ENCODE peak calls at places on chromosomes 16 and 17, in five cellular contexts. U is neural progenitor cell; B is CD8-positive, alpha-beta T cell; F is breast epithelium; D is tibial artery. E is an unnamed sample.
A peak's percentile ranks its signal among the peaks of the same experiment; 100 is the strongest.

GRCh38 chr16:77491091-77491490 is 56.3 kb upstream of the ADAMTS18 start:
- DNase-seq in B (no peak), F (no peak), U (no peak), D (no peak), E (no peak)

GRCh38 chr17:35011671-35012216 is 31.4 kb downstream of the LIG3 start:
- DNase-seq in D (no peak), F (no peak), U (no peak), B (no peak), E (no peak)

GRCh38 chr17:35713069-35713728 is 18.2 kb upstream of the RASL10B start:
- DNase-seq in U (no peak), D (peak; percentile 48), F (no peak), B (no peak), E (no peak)

GRCh38 chr16:47073223-47074155 is 70.3 kb downstream of the NETO2 start:
- DNase-seq in U (no peak), B (no peak), D (no peak), F (no peak), E (no peak)

GRCh38 chr17:61201211-61201610 is 198.4 kb upstream of the TBX2 start:
- DNase-seq in U (no peak), B (no peak), F (no peak), D (no peak), E (no peak)

GRCh38 chr17:14451729-14452191 is 150.9 kb downstream of the HS3ST3B1 start:
- DNase-seq in U (no peak), F (no peak), B (no peak), D (no peak), E (no peak)

GRCh38 chr16:83925095-83925905 is 26.4 kb downstream of the MLYCD start:
- DNase-seq in F (no peak), U (no peak), D (no peak), B (no peak), E (no peak)

GRCh38 chr17:30477758-30478115 is 529 bp downstream of the GOSR1 start:
- DNase-seq in U (no peak), B (peak; percentile 1), D (no peak), F (no peak), E (no peak)

GRCh38 chr17:57552114-57552601 is 192.9 kb downstream of the CCDC182 start:
- DNase-seq in B (peak; percentile 8), D (no peak), U (peak; percentile 83), F (no peak), E (peak; percentile 86)

GRCh38 chr17:17073627-17074521 is 31.6 kb downstream of the MPRIP start:
- DNase-seq in F (peak; percentile 19), D (no peak), B (no peak), U (no peak), E (no peak)

GRCh38 chr16:87138868-87139267 is 178.3 kb downstream of the C16orf95 start:
- DNase-seq in B (no peak), D (no peak), F (no peak), U (no peak), E (no peak)

DNA sequence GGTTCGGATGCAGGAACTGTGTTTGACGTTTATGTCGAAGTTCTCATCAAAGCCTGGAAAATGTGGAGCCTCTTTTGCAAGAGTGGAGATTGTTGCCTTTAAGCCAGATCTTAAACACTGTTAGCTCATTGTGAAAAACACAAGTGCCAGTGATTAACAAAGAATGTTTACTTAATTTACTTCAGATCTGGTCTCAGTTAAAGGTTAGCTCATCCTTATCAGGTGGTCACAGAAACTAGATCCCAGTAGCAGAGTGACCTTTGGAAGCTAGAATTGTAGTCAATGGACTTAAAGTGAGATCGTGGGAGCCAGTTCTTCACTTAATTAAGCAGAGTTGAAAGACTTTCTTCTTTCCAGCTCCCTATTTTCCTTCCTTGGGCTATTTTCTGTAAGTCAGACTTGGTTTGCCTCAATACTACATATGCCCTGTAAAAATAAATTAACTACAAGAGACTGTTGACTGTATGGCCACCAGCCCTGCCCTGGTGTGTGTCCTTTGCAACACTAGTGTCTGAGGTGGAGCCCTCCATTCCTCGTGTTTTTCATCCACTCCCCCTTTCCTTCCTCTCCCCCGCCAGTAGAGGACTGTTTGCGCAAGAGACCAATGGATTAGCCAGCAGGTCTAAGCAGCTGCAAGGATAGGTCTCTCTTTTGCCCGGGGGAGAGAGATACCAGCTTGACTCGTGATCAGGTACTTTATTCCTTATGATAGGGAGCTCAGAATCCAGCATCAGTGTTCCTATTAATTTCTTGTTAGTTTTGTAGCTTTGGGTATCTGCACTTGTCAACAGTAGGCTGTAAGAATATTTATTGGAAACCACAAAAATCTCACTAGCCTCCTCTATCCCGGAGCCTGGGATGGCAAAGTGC is 20.2 kb downstream of the FBXO39 start:
- DNase-seq in U (no peak), B (no peak), D (no peak), F (no peak), E (no peak)
- H3K27me3 ChIP-seq in U (peaks cover 11% of the 10 kb centered on the region), B (no peaks in the 10 kb centered on the region), D (peaks cover 17% of the 10 kb centered on the region), F (no peaks in the 10 kb centered on the region), E (no peaks in the 10 kb centered on the region)

DNA sequence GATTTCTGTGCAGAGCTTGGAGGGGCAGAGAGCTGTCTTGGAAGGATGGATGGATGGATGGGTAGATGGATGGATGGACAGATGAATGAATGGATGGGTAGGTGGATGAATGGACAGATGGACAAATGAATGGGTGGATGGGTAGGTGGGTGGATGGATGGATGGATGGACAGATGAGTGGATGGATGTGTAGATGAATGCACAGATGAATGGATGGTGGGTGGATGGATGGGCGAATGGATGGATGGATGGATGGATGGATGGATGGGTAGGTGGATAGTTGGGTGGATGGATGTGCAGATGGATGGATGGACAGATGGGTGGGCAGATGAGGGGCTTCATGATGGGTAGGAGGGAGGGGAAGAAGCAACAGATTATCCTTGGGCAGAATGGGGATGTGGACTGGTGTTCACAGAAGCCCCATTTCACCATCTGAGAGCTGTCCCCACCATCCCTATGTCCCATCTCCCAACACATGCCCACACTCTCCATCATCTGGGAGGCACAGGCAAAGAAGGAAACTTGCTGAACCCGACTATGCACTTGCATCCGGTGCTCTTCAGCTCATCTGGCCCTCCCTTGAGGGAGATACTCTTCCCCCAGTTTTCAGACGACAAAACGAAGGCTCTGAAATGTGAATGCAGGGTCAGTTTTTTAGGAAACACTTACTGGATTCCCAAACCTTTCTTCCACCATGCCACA is 57.2 kb downstream of the IL21R start:
- DNase-seq in D (no peak), U (no peak), B (no peak), F (no peak), E (no peak)
- H3K4me3 ChIP-seq in D (no peak overlapping the region), U (no peak overlapping the region), B (no peak overlapping the region), F (no peak overlapping the region), E (no peak overlapping the region)

GRCh38 chr17:49002331-49002730 is 5.1 kb downstream of the IGF2BP1 start:
- DNase-seq in U (no peak), B (no peak), F (no peak), D (no peak), E (no peak)
- H3K27me3 ChIP-seq in U (no peaks in the 10 kb centered on the region), B (peaks cover 69% of the 10 kb centered on the region), F (peaks cover 100% of the 10 kb centered on the region), D (peaks cover 100% of the 10 kb centered on the region), E (no peaks in the 10 kb centered on the region)

GRCh38 chr17:19386974-19387920 is at the start of gene MFAP4:
- DNase-seq in U (peak; percentile 80), F (peak; percentile 67), B (no peak), D (peak; percentile 79), E (peak; percentile 90)
- H3K4me3 ChIP-seq in U (peak within 1 kb of the TSS; percentile 26), F (peak within 1 kb of the TSS; percentile 26), B (no peak within 1 kb of the TSS), D (peak within 1 kb of the TSS; percentile 45), E (peak within 1 kb of the TSS; percentile 24)

GRCh38 chr16:49488336-49488735 is 114.7 kb downstream of the C16orf78 start:
- DNase-seq in B (no peak), D (no peak), U (no peak), F (no peak), E (no peak)
- H3K27me3 ChIP-seq in B (no peaks in the 10 kb centered on the region), D (no peaks in the 10 kb centered on the region), U (peaks cover 10% of the 10 kb centered on the region), F (no peaks in the 10 kb centered on the region), E (peaks cover 7% of the 10 kb centered on the region)

DNA sequence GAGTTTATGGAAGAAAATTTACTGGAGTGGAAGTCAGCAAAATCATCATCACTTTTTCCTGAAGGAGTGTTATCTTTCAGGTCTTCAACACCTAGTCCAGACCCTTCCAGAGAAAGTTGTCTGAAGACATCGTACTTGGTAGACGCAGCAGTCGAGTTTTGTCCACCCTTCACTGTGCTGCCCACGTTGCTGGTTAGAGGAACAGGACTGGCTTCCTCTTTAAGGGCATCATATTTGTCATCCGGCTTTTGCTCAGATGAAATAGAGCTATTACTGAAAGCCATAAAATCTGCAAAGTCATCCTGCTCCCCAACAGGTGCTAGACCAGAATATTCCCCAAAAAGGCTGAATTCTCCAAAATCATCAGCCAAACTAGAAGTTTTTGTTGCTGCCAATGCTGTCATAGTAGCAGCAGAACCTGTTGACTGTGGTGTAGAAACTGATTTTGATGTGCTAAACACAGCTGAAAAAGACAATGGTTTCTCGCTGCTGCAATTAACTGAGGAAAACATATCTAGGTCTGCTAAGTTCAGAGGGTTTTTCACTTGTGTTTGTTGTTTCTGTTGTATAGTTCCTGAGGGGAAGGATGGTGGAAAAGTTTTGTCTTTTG is 55.8 kb downstream of the SYNRG start:
- DNase-seq in B (no peak), D (no peak), F (no peak), U (no peak), E (no peak)
- H3K4me3 ChIP-seq in B (no peak overlapping the region), D (no peak overlapping the region), F (no peak overlapping the region), U (no peak overlapping the region), E (no peak overlapping the region)

GRCh38 chr17:9021158-9021984 is at the start of gene NTN1:
- DNase-seq in F (no peak), U (peak; percentile 83), B (peak; percentile 28), D (peak; percentile 46), E (peak; percentile 92)
- H3K27me3 ChIP-seq in F (peaks cover 22% of the 10 kb centered on the region), U (peaks cover 100% of the 10 kb centered on the region), B (peaks cover 28% of the 10 kb centered on the region), D (no peaks in the 10 kb centered on the region), E (peaks cover 86% of the 10 kb centered on the region)

GRCh38 chr17:42459983-42460300 is 1.3 kb downstream of the ATP6V0A1 start:
- DNase-seq in B (no peak), F (no peak), D (no peak), U (peak; percentile 27), E (peak; percentile 25)
- H3K4me3 ChIP-seq in B (peak overlapping the region; percentile 54), F (peak overlapping the region; percentile 65), D (peak overlapping the region; percentile 62), U (peak overlapping the region; percentile 70), E (no peak overlapping the region)

GRCh38 chr17:79402275-79402674 is 208.6 kb downstream of the RBFOX3 start:
- DNase-seq in F (no peak), D (no peak), U (no peak), B (no peak), E (no peak)

GRCh38 chr17:79401704-79402075 is 209.2 kb downstream of the RBFOX3 start:
- DNase-seq in B (no peak), D (no peak), U (no peak), F (no peak), E (no peak)

GRCh38 chr17:79398441-79398840 is 212.4 kb downstream of the RBFOX3 start:
- DNase-seq in F (no peak), D (no peak), B (no peak), U (no peak), E (no peak)

GRCh38 chr17:79399610-79400144 is 211.2 kb downstream of the RBFOX3 start:
- DNase-seq in F (no peak), B (no peak), D (no peak), U (peak; percentile 43), E (no peak)

DNA sequence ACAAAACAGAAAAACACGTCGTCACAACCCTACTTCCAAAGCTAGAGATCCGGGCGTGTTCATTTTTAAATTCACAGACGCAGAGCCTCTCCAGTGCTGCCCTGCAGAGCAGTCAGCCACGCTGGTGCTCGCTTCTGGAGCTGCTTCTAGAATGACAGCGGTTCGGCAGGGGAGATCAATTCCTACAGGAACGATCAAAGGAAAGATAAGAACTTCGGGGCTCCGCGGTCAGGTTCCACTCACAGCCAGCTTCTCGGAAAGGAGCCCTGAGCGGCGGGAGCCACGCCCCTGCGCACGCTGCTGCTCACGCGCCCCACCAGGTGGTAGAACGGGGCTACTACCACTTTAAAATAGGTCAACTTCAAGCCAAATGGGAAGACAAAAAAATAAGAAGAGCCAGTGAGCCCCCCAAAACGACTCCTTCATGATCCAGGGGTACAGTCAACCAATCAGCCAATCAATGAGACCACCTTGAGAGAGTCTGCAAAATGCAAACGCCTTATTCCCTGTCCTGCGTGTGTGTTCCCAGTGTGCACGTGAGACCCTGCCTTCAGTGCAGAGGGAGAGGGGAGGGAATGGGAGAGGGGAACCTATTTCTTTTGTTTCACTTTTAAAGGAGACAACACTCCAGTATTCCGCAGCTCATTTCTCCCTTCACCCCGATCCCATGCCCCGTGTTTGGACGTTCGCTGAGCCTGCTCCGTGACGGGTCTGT is 209.7 kb downstream of the RBFOX3 start:
- DNase-seq in D (peak; percentile 55), B (peak; percentile 63), F (peak; percentile 65), U (peak; percentile 84), E (peak; percentile 95)
- H3K27me3 ChIP-seq in D (peaks cover 96% of the 10 kb centered on the region), B (peaks cover 11% of the 10 kb centered on the region), F (peaks cover 87% of the 10 kb centered on the region), U (peaks cover 34% of the 10 kb centered on the region), E (peaks cover 15% of the 10 kb centered on the region)

E was measured in H7.